ENCODE peak calls at places on chromosome 13, in ten cellular contexts. M is AG04449, J is nephron progenitor cell, B is GM06990, R is lower leg skin, D is BE2C, F is adrenal gland, N is A673, G is H9, W is fibroblast of the aortic adventitia. V is an unnamed sample.

GRCh38 chr13:106649495-106649894 is 81.6 kb upstream of the ARGLU1 start:
- DNase-seq in R (no peak), M (no peak), D (no peak), G (no peak), B (no peak), F (no peak), N (no peak), J (no peak), W (no peak), V (no peak)

GRCh38 chr13:67619987-67620386 is 389.9 kb upstream of the PCDH9 start:
- DNase-seq in G (no peak), N (peak; percentile 53), W (no peak), D (no peak), M (no peak), J (no peak), B (no peak), R (no peak), F (no peak), V (no peak)

GRCh38 chr13:30648522-30649012 is 30.8 kb downstream of the USPL1 start:
- DNase-seq in B (no peak), W (no peak), J (no peak), F (no peak), M (no peak), G (no peak), N (no peak), D (no peak), R (no peak), V (no peak)

GRCh38 chr13:99878921-99879610 is 92.5 kb downstream of the ZIC5 start:
- DNase-seq in B (no peak), D (no peak), M (no peak), N (no peak), F (no peak), J (no peak), G (no peak), R (no peak), W (no peak), V (no peak)

GRCh38 chr13:112255550-112256120 is 120.5 kb upstream of the SPACA7 start:
- DNase-seq in F (no peak), R (peak; percentile 75), W (no peak), D (no peak), M (no peak), N (no peak), G (no peak), B (no peak), J (no peak), V (no peak)

GRCh38 chr13:114203536-114203935 is 24.5 kb downstream of the CFAP97D2 start:
- DNase-seq in W (no peak), F (no peak), M (no peak), R (no peak), G (no peak), D (no peak), B (no peak), J (no peak), N (no peak), V (no peak)

GRCh38 chr13:22929391-22930126 is 251.2 kb upstream of the SGCG start:
- DNase-seq in B (no peak), F (no peak), D (no peak), R (no peak), J (no peak), N (no peak), G (no peak), W (no peak), M (no peak), V (no peak)

GRCh38 chr13:28505543-28506135 is 10.7 kb upstream of the FLT1 start:
- DNase-seq in M (no peak), F (no peak), J (no peak), N (no peak), D (no peak), W (no peak), B (no peak), R (no peak), G (no peak), V (no peak)

GRCh38 chr13:113862191-113862765 is 1.6 kb downstream of the GAS6 start:
- DNase-seq in F (no peak), B (no peak), G (peak; percentile 29), M (no peak), J (no peak), W (no peak), N (no peak), D (no peak), R (peak; percentile 80), V (no peak)

GRCh38 chr13:27601208-27601607 is 19.1 kb downstream of the LNX2 start:
- DNase-seq in R (no peak), G (no peak), M (no peak), F (no peak), W (no peak), J (no peak), D (no peak), N (no peak), B (no peak), V (no peak)

GRCh38 chr13:74987124-74987690 is 494.8 kb downstream of the TBC1D4 start:
- DNase-seq in R (no peak), M (no peak), B (no peak), F (no peak), W (no peak), G (no peak), D (no peak), N (no peak), J (no peak), V (no peak)

GRCh38 chr13:38635030-38635429 is 51.8 kb upstream of the FREM2 start:
- DNase-seq in B (no peak), D (no peak), N (no peak), R (no peak), F (no peak), J (no peak), W (no peak), M (no peak), G (no peak), V (no peak)

GRCh38 chr13:104206450-104207044 is 1140.3 kb upstream of the SLC10A2 start:
- DNase-seq in J (no peak), B (no peak), N (no peak), M (no peak), D (no peak), F (no peak), G (no peak), W (no peak), R (no peak), V (no peak)

GRCh38 chr13:104198811-104199210 is 1132.6 kb upstream of the SLC10A2 start:
- DNase-seq in W (no peak), J (no peak), M (no peak), G (no peak), D (no peak), R (no peak), F (no peak), N (no peak), B (no peak), V (no peak)

GRCh38 chr13:104204177-104204576 is 1138.0 kb upstream of the SLC10A2 start:
- DNase-seq in J (no peak), R (no peak), D (no peak), F (no peak), N (no peak), M (no peak), W (no peak), G (no peak), B (no peak), V (no peak)
- TF ChIP-seq CTCF in J (no peak), R (no peak), D (peak; percentile 25), F (no peak), N (peak; percentile 28), M (no peak), W (no peak), G (peak; percentile 33), B (peak; percentile 5), V (no peak)

GRCh38 chr13:95697052-95697680 is 20.2 kb downstream of the DNAJC3 start:
- DNase-seq in M (no peak), D (no peak), G (no peak), F (no peak), B (no peak), W (no peak), J (no peak), R (no peak), N (no peak), V (no peak)

DNA sequence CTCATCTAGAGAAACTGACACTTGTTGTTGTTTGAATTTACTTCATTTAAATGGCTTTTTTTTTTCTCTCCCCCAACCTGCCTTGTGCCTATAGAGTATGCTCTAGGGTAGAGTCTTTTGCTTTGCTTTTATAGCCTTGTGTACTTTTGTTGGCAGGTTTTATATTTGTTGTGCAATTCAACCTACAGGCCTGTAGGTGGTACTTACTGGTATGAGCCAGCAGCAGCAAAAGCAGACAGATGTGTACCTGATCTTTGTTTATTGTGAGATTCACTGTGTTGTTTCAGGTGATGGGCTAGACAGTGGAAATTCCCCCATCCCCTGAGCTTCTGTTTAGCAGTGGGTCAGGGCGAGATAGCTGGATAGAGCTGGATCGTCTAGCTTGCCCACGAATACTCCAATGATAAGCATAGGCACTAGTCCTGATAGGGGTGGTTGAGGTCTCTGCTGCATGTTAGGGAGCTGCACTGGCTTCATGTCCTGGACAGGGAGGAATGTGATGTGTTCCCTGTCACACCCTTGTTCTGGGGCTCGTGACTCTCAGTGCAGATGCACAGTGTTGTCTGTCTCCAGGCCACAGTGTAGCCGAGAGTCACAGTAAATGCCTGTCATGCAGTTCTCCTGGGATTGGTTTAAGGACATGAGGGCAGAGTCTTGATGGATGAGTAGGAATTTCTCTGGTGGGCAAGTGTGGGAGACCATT is 21.3 kb downstream of the DNAJC3 start:
- DNase-seq in F (no peak), R (no peak), N (no peak), J (no peak), M (no peak), W (no peak), B (no peak), G (no peak), D (no peak), V (no peak)
- TF ChIP-seq CTCF in F (no peak), R (no peak), N (peak; percentile 29), J (peak; percentile 23), M (no peak), W (peak; percentile 29), B (no peak), G (peak; percentile 57), D (peak; percentile 44), V (no peak)

GRCh38 chr13:45473627-45474026 is 8.9 kb downstream of the COG3 start:
- DNase-seq in G (peak; percentile 37), M (no peak), R (no peak), B (no peak), D (peak; percentile 19), F (no peak), W (no peak), N (peak; percentile 11), J (no peak), V (no peak)
- TF ChIP-seq CTCF in G (peak; percentile 63), M (no peak), R (no peak), B (peak; percentile 42), D (peak; percentile 56), F (no peak), W (no peak), N (peak; percentile 38), J (peak; percentile 10), V (no peak)

DNA sequence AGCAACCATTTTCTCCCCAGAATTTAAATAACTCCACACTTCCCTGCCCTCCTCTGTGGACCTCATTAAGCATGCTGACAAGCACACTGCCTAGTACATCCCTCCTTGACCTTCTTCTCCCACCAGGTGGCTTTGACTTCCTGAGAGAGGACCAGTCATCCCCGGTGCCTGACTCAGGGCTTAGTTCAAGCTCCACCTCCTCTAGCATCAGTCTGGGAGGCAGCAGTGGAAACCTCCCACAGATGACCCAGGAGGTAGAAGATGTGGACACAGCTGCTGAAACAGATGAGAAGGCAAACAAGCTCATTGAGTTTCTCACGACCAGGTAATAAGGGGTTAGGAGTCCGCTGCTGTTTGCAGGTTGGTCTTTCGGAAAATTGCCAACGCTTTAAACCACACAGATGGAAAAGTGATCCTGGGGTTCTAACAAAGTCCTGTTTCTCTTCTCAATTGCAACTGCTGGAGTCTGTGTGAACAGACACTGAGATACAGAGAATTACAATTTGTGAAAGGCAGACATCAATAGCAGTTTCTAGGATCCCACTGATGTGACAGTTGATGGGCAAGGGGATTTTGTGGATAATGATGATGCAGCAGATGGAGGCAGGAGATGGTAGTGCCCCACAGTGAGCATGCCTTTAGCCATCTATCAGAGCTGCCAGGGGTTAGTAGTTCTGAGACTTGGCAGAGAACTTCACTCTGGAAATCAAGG is 86.7 kb downstream of the ZAR1L start:
- DNase-seq in J (no peak), F (no peak), M (no peak), B (no peak), G (no peak), R (no peak), W (no peak), N (no peak), D (no peak), V (no peak)
- TF ChIP-seq CTCF in J (no peak), F (no peak), M (no peak), B (no peak), G (no peak), R (no peak), W (no peak), N (no peak), D (no peak), V (no peak)